ENCODE peak calls at places on chromosomes 3 and 15, in nine cellular contexts. F is nucleus accumbens; W is T-helper 1 cell; O is activated T-cell treated with anti-CD3 and anti-CD28 coated beads, Interleukin-2, amount 50 U/mL, for 72 hours; B is T follicular helper cell; Y is H54; I is G401; G is chondrocyte; N is effector CD4-positive, alpha-beta T cell. L is an unnamed sample.

GRCh38 chr15:31341501-31342195 is 15.0 kb downstream of the KLF13 start:
- DNase-seq in F (no peak), W (no peak), O (no peak), B (no peak), Y (no peak), I (peak), G (no peak), N (no peak), L (no peak)

GRCh38 chr15:86317379-86317745 is 237.7 kb downstream of the AGBL1 start:
- DNase-seq in F (no peak), W (no peak), O (no peak), B (no peak), Y (no peak), I (no peak), G (no peak), N (no peak), L (no peak)

GRCh38 chr3:96755519-96755918 is 58.9 kb upstream of the EPHA6 start:
- DNase-seq in F (no peak), W (no peak), O (no peak), B (no peak), Y (no peak), I (no peak), G (no peak), N (no peak), L (no peak)

GRCh38 chr15:62841269-62841628 is 201.3 kb upstream of the TPM1 start:
- DNase-seq in F (no peak), W (no peak), O (no peak), B (no peak), Y (peak), I (no peak), G (no peak), N (no peak), L (no peak)

GRCh38 chr15:74628949-74629348 is 13.3 kb downstream of the CLK3 start:
- DNase-seq in F (no peak), W (no peak), O (no peak), B (no peak), Y (no peak), I (no peak), G (no peak), N (no peak), L (no peak)

GRCh38 chr15:64883997-64884511 is 27.6 kb upstream of the ANKDD1A start:
- DNase-seq in F (no peak), W (peak), O (peak), B (peak), Y (peak), I (peak), G (no peak), N (peak), L (peak)

GRCh38 chr3:195106418-195106906 is 164.5 kb downstream of the XXYLT1 start:
- DNase-seq in F (peak), W (peak), O (peak), B (peak), Y (peak), I (peak), G (no peak), N (peak), L (peak)

GRCh38 chr3:150746791-150747590 is 16.0 kb downstream of the SIAH2 start:
- DNase-seq in F (no peak), W (no peak), O (no peak), B (no peak), Y (no peak), I (no peak), G (no peak), N (no peak), L (no peak)

GRCh38 chr3:28317438-28318022 is 31.0 kb upstream of the ZCWPW2 start:
- DNase-seq in F (no peak), W (peak), O (peak), B (no peak), Y (no peak), I (peak), G (no peak), N (peak), L (peak)

GRCh38 chr15:84749111-84749991 is 959 bp downstream of the ZNF592 start:
- DNase-seq in F (no peak), W (peak), O (peak), B (peak), Y (no peak), I (peak), G (no peak), N (peak), L (no peak)

L was measured in midbrain.